ENCODE peak calls at places on chromosome 19, in eight cellular contexts. S, R, N, Y, L, G, I and H are unnamed samples.

GRCh38 chr19:58560007-58560887 is 1.8 kb upstream of the UBE2M start:
- DNase-seq in S (no peak), R (no peak), N (no peak), Y (no peak), L (peak), G (no peak), I (no peak), H (no peak)

GRCh38 chr19:15123900-15124299 is 16.7 kb downstream of the SYDE1 start:
- DNase-seq in S (no peak), R (no peak), N (no peak), Y (no peak), L (no peak), G (no peak), I (peak), H (peak)

GRCh38 chr19:41025871-41026270 is 34.8 kb downstream of the CYP2B6 start:
- DNase-seq in S (no peak), R (no peak), N (no peak), Y (no peak), L (no peak), G (no peak), I (no peak), H (no peak)

GRCh38 chr19:42053037-42053935 is 16.7 kb downstream of the GRIK5 start:
- DNase-seq in S (no peak), R (no peak), N (no peak), Y (no peak), L (no peak), G (no peak), I (no peak), H (no peak)

GRCh38 chr19:54345938-54346386 is 7.0 kb upstream of the LILRA4 start:
- DNase-seq in S (no peak), R (no peak), N (no peak), Y (no peak), L (peak), G (no peak), I (no peak), H (no peak)

GRCh38 chr19:16330811-16331690 is 6.4 kb downstream of the KLF2 start:
- DNase-seq in S (no peak), R (no peak), N (peak), Y (no peak), L (no peak), G (no peak), I (no peak), H (no peak)

GRCh38 chr19:16415806-16416205 is 56.0 kb downstream of the EPS15L1 start:
- DNase-seq in S (no peak), R (no peak), N (no peak), Y (no peak), L (no peak), G (no peak), I (no peak), H (no peak)

GRCh38 chr19:18594824-18595373 is 6.3 kb downstream of the REX1BD start:
- DNase-seq in S (no peak), R (no peak), N (no peak), Y (no peak), L (peak), G (no peak), I (no peak), H (no peak)

GRCh38 chr19:47663911-47664771 is 49.1 kb upstream of the EHD2 start:
- DNase-seq in S (peak), R (peak), N (peak), Y (peak), L (peak), G (peak), I (no peak), H (no peak)

GRCh38 chr19:15551183-15552004 is 43.1 kb downstream of the CYP4F22 start:
- DNase-seq in S (no peak), R (peak), N (peak), Y (no peak), L (peak), G (no peak), I (no peak), H (no peak)

GRCh38 chr19:11539495-11540365 is 1.1 kb downstream of the CNN1 start:
- DNase-seq in S (no peak), R (peak), N (no peak), Y (no peak), L (no peak), G (peak), I (no peak), H (no peak)

GRCh38 chr19:38250821-38251563 is 5.2 kb downstream of the PPP1R14A start:
- DNase-seq in S (no peak), R (peak), N (no peak), Y (no peak), L (peak), G (no peak), I (peak), H (peak)

GRCh38 chr19:42662714-42663113 is 68.0 kb upstream of the CEACAM8 start:
- DNase-seq in S (no peak), R (no peak), N (no peak), Y (no peak), L (no peak), G (no peak), I (no peak), H (no peak)

GRCh38 chr19:15672580-15673175 is at the start of gene CYP4F12:
- DNase-seq in S (no peak), R (peak), N (peak), Y (no peak), L (peak), G (no peak), I (no peak), H (no peak)

GRCh38 chr19:18135712-18136584 is 17.0 kb upstream of the PIK3R2 start:
- DNase-seq in S (no peak), R (no peak), N (no peak), Y (no peak), L (no peak), G (no peak), I (no peak), H (no peak)

GRCh38 chr19:12603714-12604113 is 6.9 kb downstream of the ZNF490 start:
- DNase-seq in S (no peak), R (no peak), N (peak), Y (no peak), L (no peak), G (peak), I (no peak), H (no peak)

GRCh38 chr19:15154002-15154612 is 46.7 kb downstream of the NOTCH3 start:
- DNase-seq in S (no peak), R (no peak), N (peak), Y (no peak), L (no peak), G (peak), I (no peak), H (no peak)

GRCh38 chr19:1572795-1573194 is 4.7 kb upstream of the MEX3D start:
- DNase-seq in S (no peak), R (no peak), N (no peak), Y (no peak), L (no peak), G (no peak), I (no peak), H (no peak)

GRCh38 chr19:30815889-30816580 is 443.9 kb downstream of the ZNF536 start:
- DNase-seq in S (no peak), R (no peak), N (no peak), Y (no peak), L (no peak), G (no peak), I (no peak), H (no peak)